ENCODE peak calls at places on chromosomes 6 and 20, in six cellular contexts. One of them, this sample, is unnamed.

GRCh38 chr6:105675715-105676397 is 273.0 kb upstream of the PREP start:
- DNase-seq in mesenchymal stem cell: peak
- DNase-seq in H9: no peak
- DNase-seq in neuronal stem cell: no peak
- DNase-seq in IMR-90: peak
- DNase-seq in H1: no peak
- DNase-seq in this sample: no peak

GRCh38 chr20:11387189-11387754 is 530.4 kb upstream of the BTBD3 start:
- DNase-seq in mesenchymal stem cell: peak
- DNase-seq in H9: no peak
- DNase-seq in neuronal stem cell: no peak
- DNase-seq in IMR-90: peak
- DNase-seq in H1: no peak
- DNase-seq in this sample: peak

GRCh38 chr6:144055121-144055931 is 40.0 kb downstream of the SF3B5 start:
- DNase-seq in mesenchymal stem cell: no peak
- DNase-seq in H9: no peak
- DNase-seq in neuronal stem cell: no peak
- DNase-seq in IMR-90: no peak
- DNase-seq in H1: no peak
- DNase-seq in this sample: no peak

GRCh38 chr6:89941031-89941775 is 46.9 kb downstream of the GJA10 start:
- DNase-seq in mesenchymal stem cell: no peak
- DNase-seq in H9: no peak
- DNase-seq in neuronal stem cell: no peak
- DNase-seq in IMR-90: no peak
- DNase-seq in H1: no peak
- DNase-seq in this sample: no peak

GRCh38 chr6:44842616-44843015 is 455.1 kb downstream of the CDC5L start:
- DNase-seq in mesenchymal stem cell: no peak
- DNase-seq in H9: no peak
- DNase-seq in neuronal stem cell: no peak
- DNase-seq in IMR-90: no peak
- DNase-seq in H1: no peak
- DNase-seq in this sample: no peak

GRCh38 chr20:40628877-40629276 is 60.2 kb downstream of the MAFB start:
- DNase-seq in mesenchymal stem cell: no peak
- DNase-seq in H9: no peak
- DNase-seq in neuronal stem cell: no peak
- DNase-seq in IMR-90: no peak
- DNase-seq in H1: no peak
- DNase-seq in this sample: peak

GRCh38 chr6:12896208-12896733 is 179.7 kb downstream of the PHACTR1 start:
- DNase-seq in mesenchymal stem cell: no peak
- DNase-seq in H9: no peak
- DNase-seq in neuronal stem cell: no peak
- DNase-seq in IMR-90: no peak
- DNase-seq in H1: no peak
- DNase-seq in this sample: no peak

GRCh38 chr6:127520061-127520460 is 926 bp upstream of the MTCL3 start:
- DNase-seq in mesenchymal stem cell: peak
- DNase-seq in H9: no peak
- DNase-seq in neuronal stem cell: peak
- DNase-seq in IMR-90: peak
- DNase-seq in H1: no peak
- DNase-seq in this sample: no peak

GRCh38 chr6:112831022-112831421 is 483.9 kb downstream of the RFPL4B start:
- DNase-seq in mesenchymal stem cell: no peak
- DNase-seq in H9: no peak
- DNase-seq in neuronal stem cell: no peak
- DNase-seq in IMR-90: peak
- DNase-seq in H1: no peak
- DNase-seq in this sample: no peak

GRCh38 chr6:15479761-15480160 is 183.1 kb downstream of the DTNBP1 start:
- DNase-seq in mesenchymal stem cell: no peak
- DNase-seq in H9: no peak
- DNase-seq in neuronal stem cell: no peak
- DNase-seq in IMR-90: no peak
- DNase-seq in H1: no peak
- DNase-seq in this sample: no peak

GRCh38 chr6:53369876-53370515 is 21.2 kb upstream of the ELOVL5 start:
- DNase-seq in mesenchymal stem cell: no peak
- DNase-seq in H9: no peak
- DNase-seq in neuronal stem cell: no peak
- DNase-seq in IMR-90: no peak
- DNase-seq in H1: no peak
- DNase-seq in this sample: no peak

GRCh38 chr20:15654208-15654649 is 919.0 kb downstream of the KIF16B start:
- DNase-seq in mesenchymal stem cell: peak
- DNase-seq in H9: peak
- DNase-seq in neuronal stem cell: peak
- DNase-seq in IMR-90: peak
- DNase-seq in H1: peak
- DNase-seq in this sample: peak

GRCh38 chr6:27414300-27414699 is 25.7 kb downstream of the ZNF391 start:
- DNase-seq in mesenchymal stem cell: no peak
- DNase-seq in H9: no peak
- DNase-seq in neuronal stem cell: no peak
- DNase-seq in IMR-90: no peak
- DNase-seq in H1: no peak
- DNase-seq in this sample: no peak

GRCh38 chr20:52190437-52191131 is 995 bp downstream of the ZFP64 start:
- DNase-seq in mesenchymal stem cell: peak
- DNase-seq in H9: peak
- DNase-seq in neuronal stem cell: no peak
- DNase-seq in IMR-90: peak
- DNase-seq in H1: no peak
- DNase-seq in this sample: no peak

GRCh38 chr6:9409126-9409525 is 973.8 kb upstream of the SLC35B3 start:
- DNase-seq in mesenchymal stem cell: no peak
- DNase-seq in H9: no peak
- DNase-seq in neuronal stem cell: no peak
- DNase-seq in IMR-90: peak
- DNase-seq in H1: no peak
- DNase-seq in this sample: no peak

GRCh38 chr20:46898433-46898832 is 3.8 kb downstream of the EYA2 start:
- DNase-seq in mesenchymal stem cell: no peak
- DNase-seq in H9: no peak
- DNase-seq in neuronal stem cell: no peak
- DNase-seq in IMR-90: no peak
- DNase-seq in H1: no peak
- DNase-seq in this sample: no peak

GRCh38 chr20:17617212-17617867 is 47.5 kb downstream of the DSTN start:
- DNase-seq in mesenchymal stem cell: peak
- DNase-seq in H9: peak
- DNase-seq in neuronal stem cell: peak
- DNase-seq in IMR-90: no peak
- DNase-seq in H1: no peak
- DNase-seq in this sample: peak

GRCh38 chr20:52251137-52251700 is 59.6 kb upstream of the ZFP64 start:
- DNase-seq in mesenchymal stem cell: no peak
- DNase-seq in H9: no peak
- DNase-seq in neuronal stem cell: no peak
- DNase-seq in IMR-90: no peak
- DNase-seq in H1: no peak
- DNase-seq in this sample: no peak

GRCh38 chr6:109083657-109084056 is 11.0 kb downstream of the SESN1 start:
- DNase-seq in mesenchymal stem cell: no peak
- DNase-seq in H9: no peak
- DNase-seq in neuronal stem cell: no peak
- DNase-seq in IMR-90: no peak
- DNase-seq in H1: no peak
- DNase-seq in this sample: no peak
- H3K14ac ChIP-seq in mesenchymal stem cell: no peak
- H3K14ac ChIP-seq in H9: no peak
- H3K14ac ChIP-seq in neuronal stem cell: no peak
- H3K14ac ChIP-seq in IMR-90: no peak
- H3K14ac ChIP-seq in H1: no peak
- H3K14ac ChIP-seq in this sample: no peak

GRCh38 chr20:62860391-62860923 is 1.2 kb downstream of the TCFL5 start:
- DNase-seq in mesenchymal stem cell: peak
- DNase-seq in H9: no peak
- DNase-seq in neuronal stem cell: no peak
- DNase-seq in IMR-90: peak
- DNase-seq in H1: no peak
- DNase-seq in this sample: no peak
- H3K18ac ChIP-seq in mesenchymal stem cell: peak
- H3K18ac ChIP-seq in H9: no peak
- H3K18ac ChIP-seq in neuronal stem cell: peak
- H3K18ac ChIP-seq in IMR-90: no peak
- H3K18ac ChIP-seq in H1: no peak
- H3K18ac ChIP-seq in this sample: peak

DNA sequence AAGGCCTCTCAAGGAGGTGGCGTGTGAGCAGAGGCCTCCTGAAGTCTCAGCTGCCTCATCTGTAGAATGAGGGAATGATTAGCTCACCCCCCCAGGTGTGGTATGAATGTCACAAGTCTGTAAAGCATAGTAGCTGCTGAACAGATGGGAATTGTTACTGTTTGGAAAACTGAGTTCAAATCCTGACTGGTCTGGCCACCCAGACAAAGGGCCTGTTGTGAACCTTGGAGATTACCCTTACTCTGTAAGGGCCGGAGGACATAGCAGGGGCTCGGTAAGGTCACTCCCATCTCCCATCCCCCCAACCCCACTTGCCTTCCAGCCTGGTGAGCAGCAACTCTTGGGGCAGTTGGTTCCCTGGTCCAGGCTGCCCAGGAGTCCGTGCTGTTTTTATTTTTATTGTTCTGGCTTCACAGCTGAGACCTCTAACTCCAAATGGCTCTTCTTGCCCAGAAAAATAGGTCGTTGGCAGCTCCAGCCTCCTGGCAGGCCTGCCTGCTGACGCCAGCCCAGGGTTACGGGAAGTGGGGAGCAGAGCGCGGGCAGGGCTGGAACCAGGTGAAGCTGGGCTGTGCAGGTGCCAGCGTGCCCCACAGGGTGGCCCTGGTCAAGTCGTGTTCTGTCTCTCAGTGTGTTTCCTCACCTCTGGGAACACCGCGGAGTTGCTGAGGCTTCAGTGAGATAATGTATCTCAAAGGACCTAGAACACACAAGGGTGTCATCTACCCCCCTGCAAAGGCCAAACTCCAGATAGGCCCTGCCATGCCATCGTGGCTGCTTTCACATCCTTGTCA is 4.5 kb upstream of the SIRPA start:
- DNase-seq in mesenchymal stem cell: no peak
- DNase-seq in H9: no peak
- DNase-seq in neuronal stem cell: no peak
- DNase-seq in IMR-90: no peak
- DNase-seq in H1: no peak
- DNase-seq in this sample: no peak
- H3K14ac ChIP-seq in mesenchymal stem cell: no peak
- H3K14ac ChIP-seq in H9: no peak
- H3K14ac ChIP-seq in neuronal stem cell: no peak
- H3K14ac ChIP-seq in IMR-90: no peak
- H3K14ac ChIP-seq in H1: no peak
- H3K14ac ChIP-seq in this sample: no peak

DNA sequence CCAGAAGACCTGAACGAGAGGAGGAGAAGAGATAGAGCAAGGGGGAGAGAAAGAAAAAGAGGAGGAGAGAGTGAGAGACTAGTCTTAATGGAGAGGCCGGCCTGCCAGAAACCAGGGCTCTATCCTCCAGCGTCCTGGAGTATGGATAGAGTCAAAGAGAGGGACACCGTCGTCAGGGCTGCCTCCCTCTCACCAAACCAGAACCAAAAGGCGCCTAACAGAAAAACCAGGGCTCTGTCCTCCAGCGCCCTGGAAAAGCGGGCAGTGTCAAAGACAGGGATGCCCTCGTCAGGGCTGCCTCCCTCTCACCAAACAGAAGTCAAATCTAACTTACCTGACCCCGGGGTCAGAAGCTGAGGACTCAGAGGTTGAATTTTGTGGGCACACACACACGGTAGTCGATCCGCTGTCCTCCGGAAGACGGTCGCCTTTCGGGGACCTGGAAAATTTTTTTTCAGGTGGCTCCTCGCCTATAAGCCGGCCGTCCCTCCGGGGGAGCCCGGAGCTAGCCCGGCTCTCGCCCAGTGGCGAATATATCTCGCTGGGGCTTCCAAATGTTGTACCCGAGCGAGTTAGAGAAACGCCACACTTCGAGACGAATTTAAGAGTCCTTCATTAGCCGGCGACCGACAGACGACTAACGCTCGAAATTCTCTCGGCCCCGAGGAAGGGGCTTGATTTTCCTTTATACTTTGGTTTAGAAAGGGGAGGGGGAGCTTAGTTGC is 148.2 kb downstream of the TRIM27 start:
- DNase-seq in mesenchymal stem cell: no peak
- DNase-seq in H9: peak
- DNase-seq in neuronal stem cell: no peak
- DNase-seq in IMR-90: no peak
- DNase-seq in H1: no peak
- DNase-seq in this sample: no peak
- H3K18ac ChIP-seq in mesenchymal stem cell: no peak
- H3K18ac ChIP-seq in H9: no peak
- H3K18ac ChIP-seq in neuronal stem cell: no peak
- H3K18ac ChIP-seq in IMR-90: no peak
- H3K18ac ChIP-seq in H1: peak
- H3K18ac ChIP-seq in this sample: no peak

DNA sequence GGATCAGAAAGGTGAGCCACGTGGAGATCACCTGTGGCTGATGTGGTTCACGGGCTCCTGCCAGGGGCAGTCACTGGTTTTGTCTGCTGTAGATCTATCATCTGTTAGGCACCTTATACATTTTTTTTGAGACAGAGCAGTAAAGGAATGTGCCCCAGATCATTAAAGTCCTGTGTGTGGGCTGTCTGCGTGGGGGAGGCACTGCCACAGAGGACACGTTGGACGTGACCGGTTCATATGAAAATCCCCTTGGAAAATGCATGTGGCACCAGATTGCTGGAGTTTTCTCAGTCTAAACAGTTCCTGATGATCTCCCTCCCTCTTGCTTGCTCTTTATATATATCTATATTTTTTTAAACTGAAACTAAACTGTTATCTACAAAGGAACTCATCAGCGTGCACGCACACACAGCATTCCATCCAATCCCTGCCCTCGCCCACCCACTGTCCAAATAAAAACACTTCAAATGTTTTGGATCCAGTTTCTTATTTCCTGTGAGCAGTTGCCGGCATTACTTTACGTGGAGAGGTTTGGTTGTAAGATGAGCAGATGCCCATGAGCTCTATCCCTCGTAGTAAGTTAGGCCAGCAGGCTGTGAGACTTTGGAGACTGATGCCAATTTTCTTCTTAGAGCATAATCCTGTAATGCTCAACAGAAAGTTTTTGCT is 161.6 kb upstream of the EXOC2 start:
- DNase-seq in mesenchymal stem cell: no peak
- DNase-seq in H9: no peak
- DNase-seq in neuronal stem cell: no peak
- DNase-seq in IMR-90: peak
- DNase-seq in H1: no peak
- DNase-seq in this sample: no peak
- H3K14ac ChIP-seq in mesenchymal stem cell: no peak
- H3K14ac ChIP-seq in H9: no peak
- H3K14ac ChIP-seq in neuronal stem cell: no peak
- H3K14ac ChIP-seq in IMR-90: no peak
- H3K14ac ChIP-seq in H1: no peak
- H3K14ac ChIP-seq in this sample: no peak

This sample was measured in trophoblast cell.